ENCODE peak calls at places on chromosomes 2 and 18, in six cellular contexts. Y is tibial artery, V is right lobe of liver, J is IMR-90, C is A549, O is ascending aorta. U is an unnamed sample. For H3K4me1, the result is how much of the 10 kb centered on the place peaks cover.

GRCh38 chr2:232781765-232782164 is 5.4 kb upstream of the KCNJ13 start:
- DNase-seq in C (peak), O (no peak), V (no peak), Y (no peak), J (peak), U (peak)

GRCh38 chr18:49537232-49537876 is 24.5 kb upstream of the LIPG start:
- DNase-seq in V (no peak), C (no peak), Y (no peak), J (no peak), O (no peak), U (no peak)

GRCh38 chr2:36729067-36729466 is 32.6 kb downstream of the VIT start:
- DNase-seq in O (no peak), Y (no peak), C (no peak), J (peak), V (no peak), U (no peak)

GRCh38 chr18:68623342-68623741 is 91.6 kb downstream of the TMX3 start:
- DNase-seq in V (no peak), O (no peak), Y (peak), C (peak), J (peak), U (peak)

GRCh38 chr2:34719195-34719594 is 1120.1 kb upstream of the FAM98A start:
- DNase-seq in V (no peak), Y (no peak), C (no peak), O (no peak), J (no peak), U (no peak)

GRCh38 chr2:26144953-26145680 is 27.8 kb upstream of the GAREM2 start:
- DNase-seq in V (no peak), J (peak), Y (peak), O (peak), C (peak), U (peak)

GRCh38 chr2:134711622-134712125 is 7.1 kb downstream of the TMEM163 start:
- DNase-seq in O (no peak), V (no peak), J (no peak), C (no peak), Y (no peak), U (no peak)

GRCh38 chr2:238101891-238102841 is 2.0 kb downstream of the ESPNL start:
- DNase-seq in Y (no peak), O (peak), J (no peak), C (no peak), V (peak), U (no peak)

GRCh38 chr2:207711750-207712487 is 479 bp downstream of the CCNYL1 start:
- DNase-seq in O (peak), Y (peak), J (peak), C (peak), V (peak), U (peak)

GRCh38 chr2:136378712-136379595 is 261.0 kb upstream of the CXCR4 start:
- DNase-seq in J (peak), Y (no peak), C (peak), O (peak), V (no peak), U (peak)

GRCh38 chr18:79928563-79928960 is 22.9 kb downstream of the SLC66A2 start:
- DNase-seq in V (peak), J (no peak), O (peak), C (no peak), Y (peak), U (no peak)

GRCh38 chr2:216918088-216918680 is 58.3 kb upstream of the TNP1 start:
- DNase-seq in V (no peak), C (peak), J (peak), O (no peak), Y (no peak), U (peak)

GRCh38 chr2:182870227-182870626 is 3.8 kb upstream of the FRZB start:
- DNase-seq in J (no peak), Y (no peak), C (peak), O (no peak), V (no peak), U (no peak)

GRCh38 chr18:44677933-44678332 is 2.8 kb upstream of the SETBP1 start:
- DNase-seq in C (no peak), V (no peak), O (no peak), Y (no peak), J (no peak), U (no peak)

GRCh38 chr2:3208179-3208578 is 169.4 kb downstream of the EIPR1 start:
- DNase-seq in C (no peak), J (no peak), V (no peak), Y (no peak), O (peak), U (no peak)

GRCh38 chr2:53104263-53104662 is 663.3 kb upstream of the CHAC2 start:
- DNase-seq in Y (no peak), C (no peak), J (peak), O (no peak), V (no peak), U (no peak)

GRCh38 chr2:160489096-160489495 is 4.5 kb downstream of the RBMS1 start:
- DNase-seq in J (peak), V (no peak), O (no peak), Y (no peak), C (no peak), U (no peak)

GRCh38 chr2:64762301-64762997 is 108.7 kb upstream of the SERTAD2 start:
- DNase-seq in J (no peak), V (no peak), C (no peak), O (no peak), Y (no peak), U (no peak)

GRCh38 chr18:22550861-22551260 is 133.1 kb upstream of the CTAGE1 start:
- DNase-seq in V (no peak), Y (no peak), O (no peak), C (no peak), J (no peak), U (no peak)

GRCh38 chr2:241358470-241358869 is 2.4 kb downstream of the FARP2 start:
- DNase-seq in J (no peak), V (no peak), Y (no peak), O (no peak), C (no peak), U (peak)

GRCh38 chr2:230593765-230594164 is 118.9 kb upstream of the CAB39 start:
- DNase-seq in C (no peak), V (no peak), O (no peak), J (no peak), Y (no peak), U (no peak)

GRCh38 chr2:190327995-190328394 is 8.4 kb upstream of the HIBCH start:
- DNase-seq in V (no peak), O (no peak), Y (no peak), J (no peak), C (no peak), U (no peak)

GRCh38 chr2:106163948-106164580 is 30.0 kb downstream of the UXS1 start:
- DNase-seq in Y (no peak), J (peak), C (no peak), V (no peak), O (no peak), U (peak)

GRCh38 chr18:28036481-28036880 is 140.4 kb downstream of the CDH2 start:
- DNase-seq in O (no peak), C (no peak), V (no peak), Y (no peak), J (no peak), U (no peak)

GRCh38 chr2:226531061-226531460 is 268.6 kb downstream of the IRS1 start:
- DNase-seq in C (no peak), J (no peak), V (no peak), Y (no peak), O (no peak), U (no peak)

GRCh38 chr18:3254725-3255124 is 7.1 kb downstream of the MYL12A start:
- DNase-seq in C (no peak), V (no peak), O (no peak), Y (no peak), J (no peak), U (no peak)

GRCh38 chr18:3261035-3261392 is 919 bp upstream of the MYL12B start:
- DNase-seq in Y (no peak), C (no peak), J (no peak), O (no peak), V (no peak), U (no peak)

GRCh38 chr18:3255611-3256165 is 6.2 kb upstream of the MYL12B start:
- DNase-seq in O (no peak), C (no peak), V (no peak), Y (no peak), J (no peak), U (no peak)

GRCh38 chr18:3256693-3257626 is 5.0 kb upstream of the MYL12B start:
- DNase-seq in Y (no peak), C (no peak), V (no peak), J (peak), O (no peak), U (peak)

DNA sequence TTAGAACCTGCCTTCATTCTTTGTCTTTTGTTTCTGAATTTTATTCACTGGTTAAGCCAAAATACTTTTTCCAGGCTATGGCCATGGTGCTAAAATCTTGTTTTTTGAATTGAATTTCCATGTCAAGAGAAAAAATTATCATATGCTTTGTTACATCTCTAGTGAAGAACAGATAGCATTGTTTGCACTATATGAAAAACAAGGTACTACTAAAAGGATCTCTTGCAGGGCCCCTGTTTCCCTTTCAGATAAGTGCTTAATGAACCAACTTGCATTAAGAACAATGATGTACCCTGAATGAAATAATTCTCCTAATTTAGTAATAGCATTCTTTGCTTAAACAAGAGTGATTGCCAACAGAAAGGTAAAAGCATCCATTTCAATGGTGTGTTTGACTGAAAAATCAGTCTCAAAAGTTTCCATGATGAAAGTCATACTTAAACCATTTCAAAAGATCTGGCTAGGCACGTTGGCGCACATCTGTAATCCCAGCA is 4.3 kb upstream of the MYL12B start:
- DNase-seq in Y (no peak), V (no peak), O (no peak), C (no peak), J (no peak), U (no peak)
- H3K4me1 ChIP-seq in Y (under half), V (under half), O (half or more), C (under half), J (under half), U (under half)

GRCh38 chr2:188973650-188974049 is 523 bp upstream of the COL3A1 start:
- DNase-seq in J (no peak), Y (no peak), V (no peak), O (no peak), C (no peak), U (peak)

GRCh38 chr2:188974184-188974583 is at the start of gene COL3A1:
- DNase-seq in Y (peak), J (peak), C (no peak), V (no peak), O (no peak), U (peak)

GRCh38 chr2:188969236-188970032 is 4.7 kb upstream of the COL3A1 start:
- DNase-seq in V (no peak), O (no peak), Y (no peak), C (no peak), J (peak), U (no peak)

GRCh38 chr2:188970201-188970600 is 4.0 kb upstream of the COL3A1 start:
- DNase-seq in O (no peak), Y (no peak), V (no peak), J (no peak), C (no peak), U (peak)

DNA sequence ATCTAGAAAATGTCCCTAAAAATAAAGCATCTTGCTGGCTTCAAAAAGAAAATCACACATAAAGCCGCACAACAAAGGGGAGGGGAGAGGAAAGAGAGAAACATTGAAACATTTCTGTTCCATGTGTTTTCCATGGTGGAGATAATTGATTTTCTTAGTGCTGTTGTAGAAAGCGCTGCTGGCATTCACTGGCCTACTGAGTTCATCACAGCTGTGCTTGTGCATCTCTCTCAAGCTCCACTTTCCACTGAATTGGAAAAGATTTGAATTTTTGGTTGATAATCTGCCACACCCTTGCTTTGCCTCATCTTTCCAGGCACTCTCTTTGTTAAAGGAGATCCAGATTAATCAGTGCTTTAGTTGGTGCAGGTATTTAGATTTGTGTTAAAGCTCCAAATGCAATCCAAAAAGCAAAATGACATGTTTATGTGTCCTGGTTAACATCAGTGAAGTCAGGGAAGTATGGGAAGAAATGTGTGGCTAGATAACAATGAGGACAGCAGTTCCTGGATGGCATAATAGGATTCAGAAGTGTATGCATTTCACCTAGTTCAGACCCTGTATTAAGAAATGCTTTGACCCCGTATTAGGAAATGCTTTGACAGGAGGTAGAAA is 2.8 kb upstream of the COL3A1 start:
- DNase-seq in C (no peak), Y (no peak), O (no peak), V (no peak), J (no peak), U (no peak)
- H3K4me1 ChIP-seq in C (under half), Y (under half), O (under half), V (under half), J (under half), U (under half)

GRCh38 chr18:58671941-58672565 is 788 bp downstream of the MALT1 start:
- DNase-seq in O (no peak), J (peak), C (peak), Y (no peak), V (no peak), U (peak)

GRCh38 chr18:58670561-58671121 is 624 bp upstream of the MALT1 start:
- DNase-seq in Y (no peak), V (no peak), C (no peak), J (peak), O (no peak), U (no peak)

GRCh38 chr18:58668897-58669296 is 2.4 kb upstream of the MALT1 start:
- DNase-seq in J (peak), C (no peak), Y (no peak), O (no peak), V (no peak), U (no peak)

GRCh38 chr18:58669731-58670379 is 1.4 kb upstream of the MALT1 start:
- DNase-seq in O (no peak), V (no peak), J (peak), Y (no peak), C (peak), U (no peak)

GRCh38 chr18:58671122-58671940 is at the start of gene MALT1:
- DNase-seq in O (peak), Y (peak), J (peak), C (peak), V (peak), U (peak)
- H3K4me1 ChIP-seq in O (under half), Y (under half), J (under half), C (half or more), V (under half), U (under half)

DNA sequence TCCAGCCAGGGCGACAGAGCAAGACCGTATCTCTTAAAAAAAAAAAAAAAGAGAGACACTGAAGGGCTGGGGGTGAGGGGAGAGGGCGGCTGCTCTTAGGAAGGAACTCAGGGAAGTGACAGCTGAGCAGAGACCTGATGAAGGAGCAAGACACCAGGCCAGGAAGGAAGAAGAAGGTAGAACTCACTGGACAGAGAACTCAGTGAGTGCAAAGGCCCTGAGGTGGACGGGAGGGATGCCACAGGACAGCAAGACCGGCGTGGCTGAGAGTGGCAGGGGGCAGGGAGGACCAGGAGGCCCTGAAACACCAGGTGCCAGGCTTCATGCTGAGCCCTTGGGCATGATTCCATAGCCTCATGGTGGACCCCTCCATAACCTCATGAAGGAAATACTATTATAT is 18.2 kb downstream of the BIN1 start:
- DNase-seq in V (no peak), Y (no peak), C (no peak), J (no peak), O (no peak), U (no peak)
- H3K4me1 ChIP-seq in V (under half), Y (under half), C (under half), J (under half), O (under half), U (under half)

GRCh38 chr2:43103093-43103404 is 123.4 kb downstream of the ZFP36L2 start:
- DNase-seq in Y (peak), V (no peak), O (no peak), J (no peak), C (no peak), U (no peak)
- H3K4me1 ChIP-seq in Y (under half), V (under half), O (under half), J (under half), C (under half), U (under half)

GRCh38 chr18:9741461-9741820 is 33.3 kb downstream of the RAB31 start:
- DNase-seq in J (no peak), V (no peak), O (no peak), C (no peak), Y (no peak), U (no peak)
- H3K4me1 ChIP-seq in J (under half), V (under half), O (under half), C (half or more), Y (under half), U (under half)

GRCh38 chr2:43098065-43098464 is 128.3 kb downstream of the ZFP36L2 start:
- DNase-seq in J (no peak), V (no peak), Y (no peak), C (no peak), O (no peak), U (no peak)

GRCh38 chr2:43100362-43100882 is 126.0 kb downstream of the ZFP36L2 start:
- DNase-seq in C (no peak), J (no peak), V (no peak), O (no peak), Y (no peak), U (no peak)

GRCh38 chr2:43097650-43098049 is 128.8 kb downstream of the ZFP36L2 start:
- DNase-seq in Y (no peak), O (no peak), J (no peak), V (no peak), C (no peak), U (no peak)

GRCh38 chr2:43099797-43100196 is 126.6 kb downstream of the ZFP36L2 start:
- DNase-seq in Y (no peak), C (no peak), O (no peak), V (no peak), J (no peak), U (no peak)

DNA sequence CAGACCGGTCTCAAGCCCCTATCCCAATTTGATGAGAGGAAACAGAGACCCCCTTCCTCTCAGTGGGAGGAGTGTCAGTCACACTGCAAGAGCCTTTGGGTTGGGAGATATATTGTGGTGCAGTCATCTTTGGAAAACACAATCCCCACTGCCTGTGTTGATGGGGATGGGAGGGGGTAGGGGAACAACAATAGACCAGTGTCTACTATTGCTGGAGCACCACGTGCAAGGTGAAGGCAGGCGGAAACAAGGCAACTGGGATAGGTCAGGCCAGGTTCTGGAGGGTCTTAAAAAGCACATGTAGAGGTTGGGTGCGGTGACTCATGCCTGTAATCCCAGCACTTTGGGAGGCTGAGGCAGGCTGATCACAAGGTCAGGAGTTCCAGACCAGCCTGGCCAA is 127.9 kb downstream of the ZFP36L2 start:
- DNase-seq in O (no peak), C (no peak), V (no peak), Y (no peak), J (no peak), U (no peak)
- H3K4me1 ChIP-seq in O (under half), C (under half), V (under half), Y (under half), J (under half), U (under half)